ENCODE peak calls at places on chromosomes 4 and X, in five cellular contexts. R is adrenal gland, Z is activated B cell treated with CpG ODN at 0.5 μM for 24 hours, T is RWPE1, F is H1. D is an unnamed sample.

GRCh38 chrX:69618803-69619202 is 2.9 kb downstream of the EDA start:
- DNase-seq in R (peak), Z (no peak), T (no peak), F (no peak), D (no peak)

GRCh38 chr4:74100531-74100930 is 1.5 kb upstream of the CXCL2 start:
- DNase-seq in R (no peak), Z (no peak), T (no peak), F (no peak), D (no peak)

GRCh38 chrX:32530802-32531403 is 680.4 kb downstream of the DMD start:
- DNase-seq in R (peak), Z (no peak), T (peak), F (no peak), D (no peak)

GRCh38 chr4:77193511-77194236 is 36.7 kb downstream of the CCNG2 start:
- DNase-seq in R (peak), Z (peak), T (no peak), F (no peak), D (no peak)

GRCh38 chrX:149909324-149910177 is 19.8 kb upstream of the HSFX4 start:
- DNase-seq in R (no peak), Z (no peak), T (no peak), F (no peak), D (no peak)

GRCh38 chr4:55547461-55547770 is 707 bp upstream of the CLOCK start:
- DNase-seq in R (peak), Z (no peak), T (no peak), F (no peak), D (no peak)

GRCh38 chrX:25012793-25013592 is 2.8 kb downstream of the ARX start:
- DNase-seq in R (no peak), Z (no peak), T (no peak), F (no peak), D (no peak)

GRCh38 chrX:118116308-118117068 is at the start of gene KLHL13:
- DNase-seq in R (peak), Z (no peak), T (peak), F (no peak), D (peak)

GRCh38 chr4:8726344-8726851 is 133.8 kb downstream of the CPZ start:
- DNase-seq in R (peak), Z (peak), T (no peak), F (no peak), D (no peak)

GRCh38 chr4:100258675-100259074 is 68.4 kb upstream of the DDIT4L start:
- DNase-seq in R (no peak), Z (no peak), T (no peak), F (no peak), D (no peak)

GRCh38 chr4:140019619-140020367 is 134.2 kb downstream of the MAML3 start:
- DNase-seq in R (no peak), Z (no peak), T (no peak), F (no peak), D (no peak)

GRCh38 chrX:17738737-17739535 is 1.6 kb downstream of the SCML1 start:
- DNase-seq in R (no peak), Z (no peak), T (no peak), F (no peak), D (no peak)

GRCh38 chr4:10635096-10635495 is 49.5 kb downstream of the CLNK start:
- DNase-seq in R (no peak), Z (no peak), T (no peak), F (no peak), D (no peak)

GRCh38 chr4:41549469-41549868 is 11.5 kb downstream of the LIMCH1 start:
- DNase-seq in R (no peak), Z (no peak), T (no peak), F (no peak), D (no peak)

GRCh38 chrX:39196192-39197102 is 395.2 kb downstream of the MID1IP1 start:
- DNase-seq in R (no peak), Z (peak), T (peak), F (no peak), D (no peak)

GRCh38 chrX:627510-627964 is 3.1 kb upstream of the SHOX start:
- DNase-seq in R (no peak), Z (no peak), T (no peak), F (no peak), D (no peak)

GRCh38 chr4:39166670-39167069 is 15.7 kb upstream of the WDR19 start:
- DNase-seq in R (no peak), Z (no peak), T (no peak), F (no peak), D (no peak)

GRCh38 chrX:129726307-129727111 is 12.3 kb upstream of the XPNPEP2 start:
- DNase-seq in R (peak), Z (no peak), T (peak), F (peak), D (no peak)

GRCh38 chr4:17024430-17024829 is 126.0 kb upstream of the LDB2 start:
- DNase-seq in R (no peak), Z (no peak), T (no peak), F (no peak), D (no peak)

GRCh38 chrX:150841466-150842197 is 56.8 kb downstream of the CD99L2 start:
- DNase-seq in R (peak), Z (no peak), T (peak), F (no peak), D (no peak)

GRCh38 chr4:120520761-120521160 is 401.8 kb downstream of the PRDM5 start:
- DNase-seq in R (no peak), Z (no peak), T (no peak), F (no peak), D (no peak)

GRCh38 chr4:3321295-3321889 is 28.6 kb downstream of the RGS12 start:
- DNase-seq in R (peak), Z (no peak), T (no peak), F (no peak), D (no peak)

GRCh38 chr4:77671051-77671450 is 65.4 kb downstream of the CXCL13 start:
- DNase-seq in R (no peak), Z (no peak), T (no peak), F (no peak), D (no peak)

GRCh38 chr4:89123418-89123817 is 12.1 kb downstream of the TIGD2 start:
- DNase-seq in R (no peak), Z (no peak), T (peak), F (no peak), D (no peak)

GRCh38 chr4:89000844-89001360 is 56.1 kb downstream of the FAM13A start:
- DNase-seq in R (no peak), Z (no peak), T (peak), F (no peak), D (no peak)

GRCh38 chr4:93157984-93158383 is 670.6 kb upstream of the ATOH1 start:
- DNase-seq in R (no peak), Z (no peak), T (peak), F (no peak), D (no peak)
- TF ChIP-seq CTCF in R (no peak), Z (no peak), T (no peak), F (peak), D (peak)

GRCh38 chrX:134443461-134443860 is 16.5 kb upstream of the HPRT1 start:
- DNase-seq in R (no peak), Z (no peak), T (no peak), F (no peak), D (no peak)

GRCh38 chrX:134443020-134443419 is 16.9 kb upstream of the HPRT1 start:
- DNase-seq in R (no peak), Z (no peak), T (no peak), F (no peak), D (no peak)

DNA sequence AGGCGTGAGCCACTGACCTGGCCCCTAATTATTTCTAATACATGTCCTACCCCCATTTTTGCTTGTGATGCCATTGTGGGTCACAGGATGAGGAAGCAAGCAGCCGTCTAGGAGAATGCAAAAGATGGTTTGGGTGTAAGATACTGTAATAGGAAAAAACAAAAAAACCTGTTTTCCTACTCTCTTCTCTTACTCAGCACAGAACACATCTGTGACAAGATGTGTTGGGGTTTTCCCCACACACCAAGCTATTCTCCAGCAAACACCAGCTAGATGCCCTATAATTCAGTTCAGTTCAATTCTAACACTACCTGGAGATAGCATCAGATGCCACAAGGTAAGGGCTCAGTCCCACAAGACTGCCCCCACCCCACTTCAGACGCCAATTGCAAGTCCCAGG is 15.3 kb upstream of the HPRT1 start:
- DNase-seq in R (no peak), Z (no peak), T (no peak), F (no peak), D (no peak)
- TF ChIP-seq CTCF in R (no peak), Z (no peak), T (no peak), F (no peak), D (no peak)

DNA sequence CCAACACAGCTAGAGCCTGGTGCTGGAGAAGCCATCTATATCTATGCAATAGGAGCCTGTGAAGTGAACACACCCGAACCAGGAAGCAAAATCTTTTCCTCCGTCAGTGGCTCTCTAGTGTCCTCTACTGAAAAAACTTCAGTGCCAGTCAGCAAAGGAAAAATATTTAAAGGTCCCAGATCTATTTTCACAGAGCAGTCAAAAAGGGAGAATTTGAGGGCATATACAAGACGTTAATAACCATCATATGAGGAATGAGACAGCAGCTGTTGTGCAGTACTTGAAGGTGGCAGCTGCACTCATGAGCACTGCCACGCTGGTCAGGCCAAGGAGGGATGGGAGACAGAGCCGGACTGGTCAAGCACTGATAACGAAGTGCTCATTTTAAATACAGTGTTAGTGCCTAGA is 14.4 kb downstream of the MCUB start:
- DNase-seq in R (no peak), Z (no peak), T (no peak), F (no peak), D (no peak)
- TF ChIP-seq CTCF in R (no peak), Z (no peak), T (no peak), F (peak), D (peak)

GRCh38 chrX:110847334-110847733 is 51.7 kb upstream of the CHRDL1 start:
- DNase-seq in R (no peak), Z (no peak), T (peak), F (no peak), D (peak)

GRCh38 chrX:110853610-110854009 is 58.0 kb upstream of the CHRDL1 start:
- DNase-seq in R (peak), Z (no peak), T (peak), F (no peak), D (no peak)

GRCh38 chrX:110851780-110852179 is 56.2 kb upstream of the CHRDL1 start:
- DNase-seq in R (no peak), Z (no peak), T (peak), F (no peak), D (no peak)

DNA sequence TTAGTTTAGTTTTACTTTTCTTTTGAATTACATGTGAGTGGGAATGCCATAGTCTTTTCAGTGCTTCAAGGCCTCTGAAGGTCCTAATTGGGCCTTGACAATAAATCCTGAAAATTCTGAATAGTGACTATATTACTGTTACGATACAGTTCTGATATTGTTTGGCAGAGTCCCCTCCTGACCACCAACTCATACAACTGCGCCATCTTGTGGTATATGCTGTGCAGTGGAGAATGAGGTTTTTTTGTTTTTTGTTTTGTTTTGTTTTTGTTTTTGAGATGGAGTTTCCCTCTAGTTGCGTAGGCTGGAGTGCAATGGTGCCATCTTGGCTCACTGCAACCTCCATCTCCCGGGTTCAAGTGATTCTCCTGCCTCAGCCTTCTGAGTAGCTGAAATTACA is 56.6 kb upstream of the CHRDL1 start:
- DNase-seq in R (no peak), Z (no peak), T (peak), F (no peak), D (no peak)
- TF ChIP-seq CTCF in R (peak), Z (no peak), T (peak), F (peak), D (peak)

GRCh38 chr4:152992027-152992426 is 55.9 kb downstream of the FHDC1 start:
- DNase-seq in R (no peak), Z (no peak), T (peak), F (no peak), D (no peak)
- TF ChIP-seq CTCF in R (no peak), Z (no peak), T (no peak), F (no peak), D (no peak)

GRCh38 chrX:136767104-136767941 is 13.4 kb downstream of the ARHGEF6 start:
- DNase-seq in R (peak), Z (peak), T (peak), F (peak), D (no peak)
- TF ChIP-seq CTCF in R (no peak), Z (no peak), T (no peak), F (peak), D (no peak)

DNA sequence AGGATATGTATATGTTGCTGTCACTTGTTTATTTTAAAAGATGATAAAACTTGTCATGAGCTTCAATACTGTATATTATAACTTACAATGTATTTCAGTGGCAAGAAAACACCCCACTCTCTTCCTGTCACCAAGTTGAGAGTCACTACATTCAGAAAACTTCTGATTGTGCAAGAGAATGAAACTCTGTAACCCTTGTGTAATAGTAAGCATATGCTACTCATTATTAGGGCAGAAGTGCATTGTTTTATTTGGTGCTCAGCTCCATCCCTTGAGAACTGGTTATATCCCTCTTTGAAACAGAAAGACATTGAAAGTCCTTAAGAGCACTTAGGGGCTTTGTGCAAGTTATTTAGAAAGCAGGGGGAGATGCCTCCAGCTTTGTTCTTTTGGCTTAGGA is 594.5 kb downstream of the ARAP2 start:
- DNase-seq in R (no peak), Z (no peak), T (no peak), F (no peak), D (no peak)
- TF ChIP-seq CTCF in R (no peak), Z (no peak), T (no peak), F (no peak), D (no peak)

DNA sequence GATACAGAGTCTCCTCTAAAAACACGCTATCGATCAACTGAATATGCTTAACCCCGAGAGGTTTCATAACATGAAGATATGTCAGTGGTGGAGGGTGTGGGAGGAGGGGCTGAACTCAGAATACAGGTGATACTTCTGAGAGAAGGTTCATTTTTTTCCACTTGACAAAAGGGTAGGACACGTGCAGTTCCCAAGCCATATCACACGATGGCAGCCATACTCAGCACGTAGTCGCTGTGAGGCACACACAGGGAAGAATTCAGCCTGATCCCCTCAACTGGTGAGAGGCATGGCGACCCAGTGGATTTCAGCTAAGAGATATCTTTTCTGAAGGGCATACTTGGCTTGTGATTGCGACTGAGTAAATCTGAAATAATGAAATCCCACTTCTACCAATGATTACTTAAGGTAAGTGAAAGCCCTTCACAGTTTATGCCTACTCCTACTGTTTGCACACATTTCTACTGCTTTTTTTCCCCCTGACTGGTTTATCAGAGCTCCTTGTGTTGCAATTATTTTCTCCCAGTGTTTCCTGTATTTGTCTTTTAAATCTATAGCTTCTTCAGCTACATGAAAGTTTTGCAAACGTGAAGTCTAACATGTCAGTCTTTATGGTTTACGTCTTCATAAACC is 133.1 kb downstream of the CORIN start:
- DNase-seq in R (peak), Z (no peak), T (peak), F (peak), D (no peak)
- TF ChIP-seq CTCF in R (no peak), Z (no peak), T (peak), F (peak), D (peak)

GRCh38 chrX:13898084-13898483 is 81.2 kb upstream of the GPM6B start:
- DNase-seq in R (no peak), Z (no peak), T (no peak), F (no peak), D (no peak)
- TF ChIP-seq CTCF in R (no peak), Z (no peak), T (no peak), F (peak), D (peak)

GRCh38 chr4:125313989-125314602 is 659 bp upstream of the FAT4 start:
- DNase-seq in R (no peak), Z (no peak), T (no peak), F (no peak), D (no peak)

GRCh38 chr4:125316781-125317525 is 2.2 kb downstream of the FAT4 start:
- DNase-seq in R (peak), Z (no peak), T (no peak), F (no peak), D (no peak)

GRCh38 chr4:125314676-125315570 is at the start of gene FAT4:
- DNase-seq in R (peak), Z (peak), T (peak), F (peak), D (no peak)

GRCh38 chr4:125316391-125316780 is 1.6 kb downstream of the FAT4 start:
- DNase-seq in R (peak), Z (no peak), T (peak), F (no peak), D (no peak)

DNA sequence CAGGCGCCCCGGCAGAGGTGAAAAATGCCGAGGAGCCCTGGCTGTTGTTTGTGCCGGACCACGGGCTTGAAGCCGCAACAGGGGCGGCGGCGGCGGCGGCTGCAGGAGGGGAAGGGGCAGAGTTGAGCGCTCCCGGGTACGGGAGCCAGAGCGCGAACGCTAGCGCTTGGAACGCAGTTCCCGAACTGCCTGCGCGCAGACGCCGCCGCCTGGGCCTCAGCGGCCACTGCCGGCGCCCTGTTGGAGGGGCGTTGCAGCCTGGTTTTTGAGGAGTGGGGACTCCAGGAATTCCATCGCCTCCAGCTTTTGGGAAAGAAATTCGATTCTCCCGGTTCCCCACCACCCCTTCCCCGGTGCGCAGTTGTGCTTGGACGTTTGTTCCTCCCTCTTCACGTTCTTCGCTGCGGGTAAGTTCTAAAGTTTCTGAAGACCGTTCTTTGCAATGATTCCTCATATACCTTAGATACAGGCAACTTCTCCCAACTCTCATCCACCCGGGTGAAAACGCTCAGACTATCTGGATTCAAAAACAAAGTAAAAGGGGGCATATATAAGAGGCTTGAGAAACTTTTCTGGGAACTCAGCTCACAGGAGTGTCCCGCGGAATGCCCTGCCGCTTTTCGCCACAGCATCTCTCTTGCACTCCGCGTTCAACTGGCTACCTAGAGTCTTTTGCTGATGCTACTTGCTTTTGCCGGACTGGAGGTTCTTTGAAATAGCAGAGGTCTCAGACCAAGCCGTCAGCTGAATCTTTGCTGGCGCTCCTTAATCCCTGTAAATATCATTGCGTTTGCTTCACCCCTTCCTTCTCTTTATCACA is 1.0 kb downstream of the FAT4 start:
- DNase-seq in R (peak), Z (no peak), T (peak), F (no peak), D (no peak)
- TF ChIP-seq CTCF in R (no peak), Z (no peak), T (peak), F (peak), D (no peak)

D was measured in D721Med.